ENCODE peak calls at places on chromosomes 16 and 17, in seven cellular contexts. A is progenitor cell of endocrine pancreas, Q is AG04450, G is GM23338, T is AG09309, S is prostate gland, C is endodermal cell. F is an unnamed sample.
A peak's percentile ranks its signal among the peaks of the same experiment; 100 is the strongest.

GRCh38 chr17:81977211-81978091 is at the start of gene ASPSCR1:
- DNase-seq in A (peak; percentile 85), Q (peak; percentile 74), G (peak; percentile 93), T (peak; percentile 55), S (peak; percentile 88), C (peak; percentile 97), F (peak; percentile 93)

GRCh38 chr17:22469101-22469880 is 777.0 kb downstream of the KCNJ18 start:
- DNase-seq in A (no peak), Q (no peak), G (no peak), T (no peak), S (no peak), C (no peak), F (no peak)

GRCh38 chr16:29963021-29963743 is 1.3 kb downstream of the TMEM219 start:
- DNase-seq in A (no peak), Q (no peak), G (no peak), T (no peak), S (no peak), C (no peak), F (no peak)

GRCh38 chr16:81266680-81267095 is 28.2 kb downstream of the BCO1 start:
- DNase-seq in A (no peak), Q (no peak), G (no peak), T (no peak), S (no peak), C (no peak), F (no peak)

GRCh38 chr16:4994719-4995434 is 36.7 kb downstream of the SEC14L5 start:
- DNase-seq in A (no peak), Q (no peak), G (no peak), T (no peak), S (no peak), C (no peak), F (no peak)

GRCh38 chr16:4574919-4575705 is 19.0 kb downstream of the C16orf96 start:
- DNase-seq in A (no peak), Q (no peak), G (peak; percentile 70), T (no peak), S (no peak), C (peak; percentile 81), F (peak; percentile 12)

GRCh38 chr17:9237053-9237410 is 215.7 kb downstream of the NTN1 start:
- DNase-seq in A (no peak), Q (no peak), G (no peak), T (no peak), S (no peak), C (no peak), F (no peak)

GRCh38 chr17:20965492-20965891 is 77.3 kb downstream of the USP22 start:
- DNase-seq in A (no peak), Q (no peak), G (no peak), T (no peak), S (no peak), C (no peak), F (no peak)

GRCh38 chr17:3983945-3984484 is 19.8 kb upstream of the ATP2A3 start:
- DNase-seq in A (no peak), Q (no peak), G (peak; percentile 46), T (no peak), S (no peak), C (peak; percentile 66), F (peak; percentile 56)

GRCh38 chr16:10859650-10860049 is 17.4 kb upstream of the CIITA start:
- DNase-seq in A (no peak), Q (no peak), G (no peak), T (no peak), S (no peak), C (no peak), F (no peak)

GRCh38 chr17:17751489-17751995 is 70.3 kb downstream of the RAI1 start:
- DNase-seq in A (no peak), Q (no peak), G (no peak), T (no peak), S (no peak), C (peak; percentile 67), F (no peak)

GRCh38 chr17:78729636-78730035 is 52.4 kb downstream of the CYTH1 start:
- DNase-seq in A (no peak), Q (no peak), G (no peak), T (no peak), S (no peak), C (no peak), F (no peak)

GRCh38 chr17:72525225-72525988 is 404.6 kb downstream of the SOX9 start:
- DNase-seq in A (no peak), Q (no peak), G (no peak), T (no peak), S (peak; percentile 55), C (no peak), F (no peak)

GRCh38 chr16:85928411-85928820 is 29.5 kb downstream of the IRF8 start:
- DNase-seq in A (no peak), Q (no peak), G (no peak), T (no peak), S (no peak), C (no peak), F (no peak)

GRCh38 chr16:63131503-63131902 is 1095.3 kb upstream of the CDH8 start:
- DNase-seq in A (no peak), Q (no peak), G (no peak), T (no peak), S (no peak), C (no peak), F (no peak)

GRCh38 chr16:27326738-27327585 is 13.2 kb downstream of the IL4R start:
- DNase-seq in A (no peak), Q (peak; percentile 78), G (peak; percentile 89), T (peak; percentile 89), S (peak; percentile 66), C (peak; percentile 99), F (peak; percentile 50)

GRCh38 chr17:19460695-19461094 is 49.7 kb downstream of the RNF112 start:
- DNase-seq in A (no peak), Q (no peak), G (peak; percentile 34), T (no peak), S (no peak), C (peak; percentile 86), F (no peak)

GRCh38 chr17:76237859-76238313 is 2.4 kb downstream of the RNF157 start:
- DNase-seq in A (no peak), Q (no peak), G (no peak), T (no peak), S (no peak), C (no peak), F (no peak)

GRCh38 chr16:17657037-17657436 is 186.3 kb upstream of the XYLT1 start:
- DNase-seq in A (no peak), Q (no peak), G (peak; percentile 42), T (no peak), S (no peak), C (peak; percentile 65), F (no peak)

GRCh38 chr16:17238285-17239028 is 232.3 kb downstream of the XYLT1 start:
- DNase-seq in A (no peak), Q (no peak), G (no peak), T (no peak), S (no peak), C (no peak), F (no peak)

GRCh38 chr16:59296002-59296401 is 561.9 kb upstream of the GOT2 start:
- DNase-seq in A (no peak), Q (no peak), G (peak; percentile 45), T (no peak), S (no peak), C (peak; percentile 54), F (no peak)

GRCh38 chr16:63714876-63715275 is 1407.0 kb downstream of the CDH11 start:
- DNase-seq in A (no peak), Q (no peak), G (peak; percentile 88), T (no peak), S (peak; percentile 3), C (peak; percentile 59), F (no peak)

GRCh38 chr16:14372471-14372870 is 257.6 kb downstream of the PARN start:
- DNase-seq in A (no peak), Q (no peak), G (peak; percentile 41), T (no peak), S (no peak), C (no peak), F (no peak)

GRCh38 chr16:68310441-68311315 is at the start of the genes PRMT7 and SLC7A6OS:
- DNase-seq in A (peak; percentile 78), Q (peak; percentile 54), G (peak; percentile 98), T (peak; percentile 41), S (peak; percentile 91), C (peak; percentile 97), F (peak; percentile 87)
- TF ChIP-seq CTCF in A (no peak), Q (no peak), G (no peak), T (peak; percentile 22), S (peak; percentile 46), C (peak; percentile 33), F (no peak)

GRCh38 chr16:425082-425718 is at the start of gene RAB11FIP3:
- DNase-seq in A (peak; percentile 70), Q (no peak), G (peak; percentile 86), T (no peak), S (peak; percentile 78), C (peak; percentile 92), F (peak; percentile 72)
- TF ChIP-seq CTCF in A (peak; percentile 44), Q (peak; percentile 20), G (peak; percentile 21), T (no peak), S (peak; percentile 21), C (peak; percentile 63), F (no peak)

DNA sequence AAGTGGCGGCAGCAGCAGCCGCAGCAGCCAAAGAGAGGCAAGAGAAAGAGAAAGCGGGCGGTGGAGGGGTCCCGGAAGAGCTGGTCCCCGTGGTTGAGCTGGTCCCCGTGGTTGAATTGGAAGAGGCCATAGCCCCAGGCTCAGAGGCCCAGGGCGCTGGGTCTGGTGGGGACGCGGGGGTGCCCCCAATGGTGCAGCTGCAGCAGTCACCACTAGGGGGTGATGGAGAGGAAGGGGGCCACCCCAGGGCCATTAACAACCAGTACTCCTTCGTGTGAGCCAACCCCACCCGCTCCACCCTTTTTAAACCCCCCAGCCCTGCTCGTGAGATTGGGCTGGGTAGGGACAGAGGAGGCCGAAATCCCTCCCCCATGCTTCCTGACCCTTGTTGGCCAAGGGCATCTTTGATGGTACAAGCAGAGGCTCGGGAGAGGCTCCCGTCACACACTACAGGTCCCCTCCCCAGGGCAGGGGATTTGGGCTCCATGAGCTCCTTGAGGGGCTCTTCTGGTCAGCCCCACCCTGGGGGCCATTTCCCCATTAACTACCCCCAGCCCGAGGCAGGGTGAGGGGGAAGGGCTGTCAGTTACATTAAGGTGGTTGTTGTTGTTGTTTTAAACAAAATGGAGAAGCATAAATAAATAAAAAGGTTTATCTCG is 4.6 kb upstream of the ATP2A1 start:
- DNase-seq in A (no peak), Q (no peak), G (peak; percentile 78), T (no peak), S (no peak), C (peak; percentile 85), F (peak; percentile 56)
- TF ChIP-seq CTCF in A (peak; percentile 59), Q (peak; percentile 59), G (peak; percentile 66), T (peak; percentile 72), S (peak; percentile 56), C (peak; percentile 88), F (peak; percentile 71)

GRCh38 chr17:2331303-2331702 is 5.0 kb downstream of the TSR1 start:
- DNase-seq in A (no peak), Q (no peak), G (no peak), T (no peak), S (no peak), C (no peak), F (no peak)

GRCh38 chr17:2335726-2336214 is 487 bp downstream of the TSR1 start:
- DNase-seq in A (no peak), Q (no peak), G (peak; percentile 62), T (no peak), S (no peak), C (peak; percentile 73), F (peak; percentile 16)

GRCh38 chr17:2337811-2338657 is 733 bp downstream of the SGSM2 start:
- DNase-seq in A (peak; percentile 53), Q (no peak), G (peak; percentile 77), T (no peak), S (peak; percentile 68), C (peak; percentile 90), F (peak; percentile 59)

GRCh38 chr17:2337152-2337810 is at the start of gene SGSM2:
- DNase-seq in A (peak; percentile 69), Q (no peak), G (peak; percentile 51), T (no peak), S (peak; percentile 55), C (peak; percentile 88), F (peak; percentile 64)

GRCh38 chr17:2336215-2337151 is at the start of gene TSR1:
- DNase-seq in A (peak; percentile 81), Q (peak; percentile 68), G (peak; percentile 95), T (peak; percentile 41), S (peak; percentile 89), C (peak; percentile 98), F (peak; percentile 91)
- TF ChIP-seq CTCF in A (peak; percentile 18), Q (peak; percentile 36), G (no peak), T (peak; percentile 25), S (peak; percentile 38), C (peak; percentile 31), F (no peak)